ENCODE peak calls at places on chromosomes 12 and 14, in nine cellular contexts. N is transverse colon, E is K562, Z is sigmoid colon, Y is A549, K is ovary, S is SK-N-SH, P is HepG2, U is esophagus muscularis mucosa. W is an unnamed sample.

GRCh38 chr12:79056775-79057174 is 192.2 kb downstream of the SYT1 start:
- DNase-seq in N (no peak), E (no peak), Z (no peak), Y (no peak), K (no peak), S (no peak), P (no peak), U (no peak), W (no peak)

GRCh38 chr14:67240168-67240932 is 885 bp upstream of the PALS1 start:
- DNase-seq in N (peak; percentile 80), E (no peak), Z (peak; percentile 87), Y (peak; percentile 68), K (peak; percentile 47), S (peak; percentile 52), P (peak; percentile 15), U (peak; percentile 92), W (peak; percentile 74)

GRCh38 chr12:123151679-123152454 is 977 bp upstream of the PITPNM2 start:
- DNase-seq in N (no peak), E (no peak), Z (no peak), Y (peak; percentile 13), K (peak; percentile 52), S (no peak), P (no peak), U (no peak), W (no peak)

GRCh38 chr14:65915125-65915524 is 502.6 kb downstream of the FUT8 start:
- DNase-seq in N (no peak), E (no peak), Z (no peak), Y (no peak), K (no peak), S (no peak), P (no peak), U (no peak), W (no peak)

GRCh38 chr12:1929241-1929984 is 11.0 kb upstream of the CACNA2D4 start:
- DNase-seq in N (no peak), E (no peak), Z (no peak), Y (no peak), K (no peak), S (peak; percentile 10), P (no peak), U (no peak), W (peak; percentile 20)

GRCh38 chr14:106204063-106204462 is 677.7 kb downstream of the TMEM121 start:
- DNase-seq in N (no peak), E (peak; percentile 32), Z (no peak), Y (no peak), K (no peak), S (no peak), P (no peak), U (peak; percentile 81), W (no peak)

GRCh38 chr12:129531004-129531403 is 372.8 kb downstream of the TMEM132D start:
- DNase-seq in N (peak; percentile 87), E (no peak), Z (no peak), Y (no peak), K (no peak), S (no peak), P (peak; percentile 2), U (no peak), W (peak; percentile 60)

GRCh38 chr14:34699873-34700621 is 14.3 kb downstream of the CFL2 start:
- DNase-seq in N (no peak), E (no peak), Z (no peak), Y (peak; percentile 90), K (no peak), S (peak; percentile 43), P (peak; percentile 89), U (no peak), W (no peak)

GRCh38 chr12:108801736-108802665 is 55.4 kb downstream of the SSH1 start:
- DNase-seq in N (peak; percentile 27), E (no peak), Z (peak; percentile 89), Y (no peak), K (peak; percentile 50), S (no peak), P (no peak), U (no peak), W (no peak)

GRCh38 chr14:50210074-50210473 is 21.3 kb downstream of the SOS2 start:
- DNase-seq in N (no peak), E (no peak), Z (no peak), Y (no peak), K (no peak), S (no peak), P (no peak), U (no peak), W (no peak)

GRCh38 chr12:46516238-46516932 is 143.8 kb upstream of the SLC38A2 start:
- DNase-seq in N (no peak), E (no peak), Z (no peak), Y (no peak), K (no peak), S (no peak), P (no peak), U (no peak), W (no peak)

GRCh38 chr14:34041220-34041619 is 90.3 kb upstream of the EGLN3 start:
- DNase-seq in N (no peak), E (no peak), Z (no peak), Y (no peak), K (no peak), S (no peak), P (no peak), U (no peak), W (no peak)

GRCh38 chr12:124463341-124463861 is 104.0 kb downstream of the NCOR2 start:
- DNase-seq in N (no peak), E (no peak), Z (no peak), Y (no peak), K (no peak), S (no peak), P (no peak), U (no peak), W (no peak)

GRCh38 chr12:114799574-114800487 is 115.9 kb upstream of the TBX3 start:
- DNase-seq in N (peak; percentile 15), E (no peak), Z (no peak), Y (peak; percentile 44), K (peak; percentile 57), S (no peak), P (peak; percentile 100), U (no peak), W (peak; percentile 92)

GRCh38 chr14:100155049-100155621 is 4.3 kb downstream of the DEGS2 start:
- DNase-seq in N (peak; percentile 63), E (peak; percentile 67), Z (no peak), Y (peak; percentile 70), K (peak; percentile 33), S (peak; percentile 64), P (peak; percentile 46), U (no peak), W (no peak)

GRCh38 chr12:90575995-90576394 is 379.0 kb downstream of the CCER1 start:
- DNase-seq in N (no peak), E (no peak), Z (no peak), Y (no peak), K (no peak), S (no peak), P (no peak), U (no peak), W (no peak)

GRCh38 chr14:73143003-73143402 is 6.7 kb downstream of the PSEN1 start:
- DNase-seq in N (no peak), E (no peak), Z (no peak), Y (no peak), K (no peak), S (no peak), P (no peak), U (no peak), W (no peak)
- TF ChIP-seq EP300 in N (no peak), E (no peak), Z (no peak), Y (no peak), K (no peak), S (no peak), P (no peak), U (no peak), W (no peak)

GRCh38 chr12:29710104-29710503 is 73.6 kb downstream of the TMTC1 start:
- DNase-seq in N (no peak), E (no peak), Z (peak; percentile 74), Y (no peak), K (peak; percentile 18), S (peak; percentile 51), P (no peak), U (no peak), W (no peak)
- TF ChIP-seq EP300 in N (no peak), E (no peak), Z (no peak), Y (no peak), K (no peak), S (no peak), P (no peak), U (no peak), W (no peak)

GRCh38 chr12:49648722-49649032 is 25.3 kb downstream of the PRPF40B start:
- DNase-seq in N (no peak), E (no peak), Z (no peak), Y (no peak), K (no peak), S (no peak), P (no peak), U (no peak), W (no peak)

GRCh38 chr12:49649892-49650291 is 26.5 kb downstream of the PRPF40B start:
- DNase-seq in N (no peak), E (no peak), Z (no peak), Y (no peak), K (no peak), S (no peak), P (no peak), U (no peak), W (no peak)

GRCh38 chr12:49647280-49647679 is 23.9 kb downstream of the PRPF40B start:
- DNase-seq in N (no peak), E (no peak), Z (no peak), Y (no peak), K (no peak), S (no peak), P (no peak), U (no peak), W (no peak)

GRCh38 chr12:49647827-49648721 is 24.7 kb downstream of the PRPF40B start:
- DNase-seq in N (no peak), E (no peak), Z (no peak), Y (no peak), K (no peak), S (no peak), P (no peak), U (no peak), W (no peak)

GRCh38 chr12:49649445-49649844 is 26.1 kb downstream of the PRPF40B start:
- DNase-seq in N (no peak), E (no peak), Z (no peak), Y (no peak), K (no peak), S (no peak), P (no peak), U (no peak), W (no peak)
- TF ChIP-seq EP300 in N (no peak), E (no peak), Z (no peak), Y (no peak), K (no peak), S (no peak), P (no peak), U (no peak), W (no peak)

GRCh38 chr12:64237382-64237781 is 15.3 kb upstream of the KICS2 start:
- DNase-seq in N (no peak), E (no peak), Z (no peak), Y (no peak), K (no peak), S (no peak), P (peak; percentile 19), U (no peak), W (no peak)

GRCh38 chr12:64243809-64244208 is 21.7 kb upstream of the KICS2 start:
- DNase-seq in N (no peak), E (no peak), Z (no peak), Y (no peak), K (no peak), S (no peak), P (no peak), U (no peak), W (no peak)

GRCh38 chr12:64236549-64236948 is 14.5 kb upstream of the KICS2 start:
- DNase-seq in N (no peak), E (no peak), Z (no peak), Y (peak; percentile 29), K (no peak), S (peak; percentile 7), P (no peak), U (no peak), W (no peak)

GRCh38 chr12:64240781-64241180 is 18.7 kb upstream of the KICS2 start:
- DNase-seq in N (no peak), E (no peak), Z (no peak), Y (no peak), K (no peak), S (no peak), P (peak; percentile 30), U (no peak), W (no peak)
- TF ChIP-seq EP300 in N (no peak), E (no peak), Z (no peak), Y (no peak), K (no peak), S (no peak), P (no peak), U (no peak), W (no peak)

W was measured in stomach.